ENCODE peak calls at places on chromosomes 16 and 17, in five cellular contexts. K, Z, A, E and R are unnamed samples.

GRCh38 chr17:56172517-56172982 is 19.3 kb downstream of the ANKFN1 start:
- DNase-seq in A (no peak), Z (no peak), E (no peak), K (no peak), R (no peak)

GRCh38 chr17:29726721-29727252 is 104.1 kb upstream of the CORO6 start:
- DNase-seq in Z (peak), A (peak), E (peak), K (no peak), R (no peak)

GRCh38 chr17:72560303-72561247 is 439.8 kb downstream of the SOX9 start:
- DNase-seq in Z (peak), K (peak), A (peak), E (peak), R (peak)

GRCh38 chr17:18026408-18026776 is 12.6 kb downstream of the ATPAF2 start:
- DNase-seq in K (no peak), E (no peak), A (peak), Z (peak), R (no peak)

GRCh38 chr17:11205656-11206055 is 35.4 kb upstream of the SHISA6 start:
- DNase-seq in A (no peak), K (no peak), Z (no peak), E (no peak), R (no peak)

GRCh38 chr17:83089322-83090156 is 10.1 kb downstream of the METRNL start:
- DNase-seq in E (no peak), A (no peak), Z (no peak), K (no peak), R (no peak)

GRCh38 chr16:30025574-30025973 is 2.6 kb downstream of the C16orf92 start:
- DNase-seq in E (no peak), Z (no peak), A (no peak), K (no peak), R (no peak)

GRCh38 chr16:83701494-83701893 is 106.3 kb upstream of the HSBP1 start:
- DNase-seq in E (peak), A (no peak), K (peak), Z (peak), R (peak)

GRCh38 chr17:35289222-35289621 is 46.4 kb downstream of the SLFN5 start:
- DNase-seq in E (no peak), A (no peak), Z (no peak), K (no peak), R (peak)

GRCh38 chr17:82981141-82981540 is 98.3 kb upstream of the METRNL start:
- DNase-seq in K (no peak), A (peak), Z (no peak), E (no peak), R (no peak)

GRCh38 chr17:73748521-73748920 is 104.3 kb upstream of the SDK2 start:
- DNase-seq in Z (no peak), A (no peak), K (no peak), E (no peak), R (no peak)

GRCh38 chr17:56373981-56374380 is 219.5 kb upstream of the NOG start:
- DNase-seq in Z (no peak), K (no peak), E (no peak), A (no peak), R (no peak)

GRCh38 chr16:50841081-50841886 is 99.4 kb downstream of the CYLD start:
- DNase-seq in A (no peak), K (no peak), Z (no peak), E (no peak), R (no peak)

GRCh38 chr17:56319531-56319930 is 166.3 kb downstream of the ANKFN1 start:
- DNase-seq in A (peak), K (peak), Z (peak), E (peak), R (peak)

GRCh38 chr16:67668495-67669157 is 2.0 kb downstream of the C16orf86 start:
- DNase-seq in K (no peak), E (peak), Z (no peak), A (no peak), R (no peak)

GRCh38 chr17:45036696-45037095 is 14.7 kb downstream of the DCAKD start:
- DNase-seq in K (no peak), E (no peak), Z (no peak), A (no peak), R (no peak)

GRCh38 chr16:84829168-84829965 is 9.6 kb downstream of the CRISPLD2 start:
- DNase-seq in Z (peak), K (no peak), E (no peak), A (no peak), R (no peak)

GRCh38 chr16:76444823-76445222 is 167.6 kb downstream of the CNTNAP4 start:
- DNase-seq in E (no peak), Z (no peak), A (no peak), K (no peak), R (no peak)

GRCh38 chr16:66169817-66170216 is 196.7 kb upstream of the CDH5 start:
- DNase-seq in Z (no peak), A (no peak), K (peak), E (no peak), R (no peak)

GRCh38 chr16:30541502-30542329 is 7.1 kb upstream of the ZNF747 start:
- DNase-seq in A (no peak), K (peak), Z (peak), E (no peak), R (no peak)

GRCh38 chr17:38636054-38636453 is 30.3 kb upstream of the SRCIN1 start:
- DNase-seq in Z (no peak), E (no peak), K (no peak), A (no peak), R (no peak)

GRCh38 chr16:87855852-87856715 is 13.2 kb downstream of the SLC7A5 start:
- DNase-seq in A (peak), K (peak), E (peak), Z (peak), R (no peak)

GRCh38 chr16:4811773-4812172 is 9.3 kb upstream of the ROGDI start:
- DNase-seq in E (no peak), A (no peak), Z (no peak), K (no peak), R (no peak)

GRCh38 chr16:5944971-5945370 is 847.4 kb upstream of the EEF2KMT start:
- DNase-seq in K (no peak), E (no peak), A (peak), Z (no peak), R (no peak)

GRCh38 chr17:34252138-34252889 is 2.8 kb upstream of the CCL2 start:
- DNase-seq in E (peak), K (no peak), Z (peak), A (peak), R (no peak)

GRCh38 chr16:49640606-49641005 is 215.3 kb downstream of the ZNF423 start:
- DNase-seq in E (no peak), K (no peak), A (peak), Z (no peak), R (no peak)

GRCh38 chr17:76137351-76138233 is 3.5 kb downstream of the FOXJ1 start:
- DNase-seq in Z (no peak), A (peak), E (no peak), K (no peak), R (no peak)

GRCh38 chr17:48612456-48612853 is 1.6 kb upstream of the HOXB7 start:
- DNase-seq in E (peak), A (no peak), K (no peak), Z (peak), R (no peak)

GRCh38 chr17:69246726-69247375 is 18.2 kb upstream of the ABCA10 start:
- DNase-seq in Z (peak), K (peak), E (peak), A (peak), R (peak)

GRCh38 chr16:86854895-86855294 is 276.5 kb downstream of the FOXL1 start:
- DNase-seq in Z (peak), K (no peak), E (no peak), A (no peak), R (no peak)

GRCh38 chr17:61294777-61295176 is 104.9 kb upstream of the TBX2 start:
- DNase-seq in E (no peak), K (no peak), A (no peak), Z (peak), R (no peak)

GRCh38 chr17:56977673-56978395 is at the start of gene SCPEP1:
- DNase-seq in K (peak), E (peak), Z (peak), A (peak), R (peak)

GRCh38 chr17:57104461-57105175 is 19.6 kb downstream of the AKAP1 start:
- DNase-seq in A (no peak), E (no peak), K (no peak), Z (peak), R (no peak)

GRCh38 chr16:89006036-89006752 is 29.2 kb upstream of the CBFA2T3 start:
- DNase-seq in E (no peak), A (peak), K (no peak), Z (no peak), R (no peak)

GRCh38 chr17:54992797-54993639 is 24.5 kb downstream of the STXBP4 start:
- DNase-seq in E (peak), Z (peak), A (peak), K (peak), R (peak)

DNA sequence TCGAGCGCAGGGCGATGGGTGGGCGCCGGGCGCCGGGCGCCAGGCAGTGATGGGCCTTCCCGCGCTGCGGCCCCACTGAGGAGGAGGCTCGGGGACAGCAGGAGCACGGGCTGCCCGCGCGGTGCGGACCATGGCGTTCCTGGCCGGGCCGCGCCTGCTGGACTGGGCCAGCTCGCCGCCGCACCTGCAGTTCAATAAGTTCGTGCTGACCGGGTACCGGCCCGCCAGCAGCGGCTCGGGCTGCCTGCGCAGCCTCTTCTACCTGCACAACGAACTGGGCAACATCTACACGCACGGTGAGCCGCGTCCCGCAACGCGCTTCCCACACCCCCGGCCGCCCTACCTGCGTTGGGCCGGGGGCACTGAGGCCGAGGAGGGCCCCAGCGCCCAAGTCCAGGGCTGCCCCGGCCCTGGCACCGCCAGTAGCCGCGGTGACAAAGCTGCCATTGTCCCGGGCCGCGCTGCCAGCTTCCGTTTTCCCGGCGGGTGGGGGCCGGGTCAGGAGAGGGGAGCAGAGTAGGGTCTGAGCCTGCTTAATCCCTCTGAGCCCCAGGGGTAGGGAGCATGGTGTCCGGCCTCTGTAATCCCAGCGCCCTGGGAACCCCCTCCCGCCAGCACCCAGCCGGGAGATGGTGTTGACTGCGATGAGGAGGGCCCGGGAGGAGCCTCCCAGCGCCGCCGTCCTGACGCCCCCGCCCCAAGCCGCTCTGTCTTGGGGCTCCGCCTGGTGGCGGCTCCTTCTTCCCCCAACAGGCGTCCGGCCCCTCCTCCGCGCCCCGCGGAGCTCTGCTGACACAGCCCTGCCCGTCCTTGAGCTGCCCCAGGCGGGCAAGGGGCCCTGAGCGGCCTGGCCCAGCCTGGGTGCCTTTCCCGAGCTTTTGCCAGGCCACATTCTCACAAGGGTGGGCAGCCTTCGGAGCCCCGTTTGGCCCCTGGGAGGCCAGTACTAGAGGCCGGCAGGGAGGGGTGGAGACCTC is 685 bp downstream of the PAQR4 start:
- DNase-seq in A (peak), Z (peak), E (peak), K (peak), R (peak)
- H2AFZ ChIP-seq in A (peak), Z (peak), E (peak), K (no peak), R (peak)

GRCh38 chr17:78323821-78324390 is 36.0 kb downstream of the SOCS3 start:
- DNase-seq in A (peak), E (no peak), K (no peak), Z (no peak), R (no peak)
- H3K4me2 ChIP-seq in A (peak), E (no peak), K (no peak), Z (peak), R (no peak)

GRCh38 chr17:78412403-78412802 is 34.0 kb downstream of the PGS1 start:
- DNase-seq in Z (peak), A (peak), K (no peak), E (no peak), R (no peak)
- TF ChIP-seq CTCF in Z (peak), A (peak), K (peak), E (peak), R (peak)

GRCh38 chr17:74922694-74923537 is at the start of gene USH1G:
- DNase-seq in Z (no peak), A (peak), E (no peak), K (no peak), R (no peak)
- H2AFZ ChIP-seq in Z (peak), A (peak), E (no peak), K (no peak), R (peak)

DNA sequence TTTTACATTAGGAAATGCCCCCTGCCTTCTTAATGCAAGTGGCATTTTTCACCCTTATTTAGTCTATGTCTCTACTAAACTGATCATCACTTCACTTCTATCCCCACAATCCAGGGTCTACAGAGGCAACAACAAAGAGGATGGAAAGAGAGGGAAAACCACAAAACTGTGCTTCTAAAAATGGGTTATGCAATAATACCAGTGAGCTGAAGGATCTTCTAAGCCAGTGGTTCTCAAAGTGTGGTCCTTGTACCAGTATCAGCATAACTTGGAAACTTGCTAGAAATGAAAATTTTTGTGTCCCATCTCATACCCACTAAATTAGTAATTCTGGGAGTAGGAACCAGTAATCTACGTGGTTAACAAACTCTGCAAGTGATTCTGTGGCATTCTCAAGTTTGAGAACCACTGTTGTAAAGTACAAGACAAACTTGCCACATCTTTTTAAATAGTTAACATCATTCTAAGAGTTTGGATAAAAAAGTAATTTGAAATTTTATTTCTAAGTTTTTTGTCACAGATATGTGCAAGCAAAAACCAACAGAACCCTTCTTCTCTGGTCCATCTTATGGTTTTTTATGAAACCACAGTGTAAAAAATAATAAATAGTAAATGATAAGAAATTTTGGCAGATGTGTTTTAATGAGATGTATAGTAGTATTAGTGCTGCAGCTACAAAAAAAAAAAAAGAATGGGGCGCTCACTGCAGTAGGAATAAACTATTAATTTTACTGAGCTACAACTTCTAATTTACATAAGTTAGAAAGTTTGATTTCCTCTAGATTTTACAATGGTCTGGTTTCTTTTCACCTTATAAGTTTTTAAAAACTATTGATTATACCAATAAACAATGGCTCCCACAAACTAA is 16.2 kb downstream of the CDC27 start:
- DNase-seq in Z (no peak), A (no peak), K (no peak), E (no peak), R (no peak)
- H3K4me2 ChIP-seq in Z (no peak), A (no peak), K (no peak), E (no peak), R (no peak)

GRCh38 chr16:23293016-23293415 is 9.1 kb upstream of the SCNN1B start:
- DNase-seq in E (no peak), K (no peak), A (no peak), Z (no peak), R (no peak)

GRCh38 chr16:23301251-23302044 is 654 bp upstream of the SCNN1B start:
- DNase-seq in Z (no peak), A (no peak), E (no peak), K (no peak), R (no peak)

GRCh38 chr16:23298290-23298689 is 3.8 kb upstream of the SCNN1B start:
- DNase-seq in K (no peak), E (no peak), A (no peak), Z (no peak), R (no peak)

GRCh38 chr16:23294260-23294659 is 7.8 kb upstream of the SCNN1B start:
- DNase-seq in A (no peak), K (peak), Z (no peak), E (no peak), R (no peak)

DNA sequence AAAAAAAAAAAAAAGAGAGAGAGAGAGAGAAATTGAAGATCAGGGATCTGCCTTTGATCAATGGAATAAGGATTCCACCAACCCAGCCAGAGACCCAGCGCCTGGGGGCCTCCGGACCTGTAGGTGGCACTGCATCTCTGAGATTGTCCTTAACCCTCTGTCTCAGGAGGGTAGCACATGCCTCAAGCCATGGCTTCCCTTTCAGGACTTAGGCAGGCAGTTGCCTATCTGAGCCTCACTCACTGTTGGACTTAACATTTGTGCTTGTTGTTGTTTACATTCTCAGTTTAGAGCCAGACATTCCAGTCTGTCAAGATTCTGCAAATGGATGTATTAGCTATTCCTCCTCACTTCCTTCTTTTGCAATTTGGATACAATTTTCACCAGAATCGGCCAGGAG is 5.1 kb upstream of the SCNN1B start:
- DNase-seq in E (peak), A (peak), Z (no peak), K (peak), R (peak)
- TF ChIP-seq CTCF in E (peak), A (peak), Z (no peak), K (peak), R (peak)

GRCh38 chr17:6713130-6713917 is at the start of gene SLC13A5:
- DNase-seq in K (peak), A (peak), E (no peak), Z (no peak), R (no peak)
- H2AFZ ChIP-seq in K (no peak), A (peak), E (no peak), Z (peak), R (no peak)

GRCh38 chr17:42340691-42341127 is 47.5 kb downstream of the STAT3 start:
- DNase-seq in E (no peak), A (no peak), K (no peak), Z (no peak), R (peak)

GRCh38 chr17:42341568-42341967 is 46.7 kb downstream of the STAT3 start:
- DNase-seq in A (no peak), E (no peak), K (no peak), Z (no peak), R (no peak)

GRCh38 chr17:42339221-42339620 is 49.0 kb downstream of the STAT3 start:
- DNase-seq in Z (no peak), K (no peak), A (no peak), E (no peak), R (no peak)

GRCh38 chr17:42345396-42346078 is 42.7 kb downstream of the STAT3 start:
- DNase-seq in E (no peak), K (no peak), A (no peak), Z (no peak), R (no peak)

DNA sequence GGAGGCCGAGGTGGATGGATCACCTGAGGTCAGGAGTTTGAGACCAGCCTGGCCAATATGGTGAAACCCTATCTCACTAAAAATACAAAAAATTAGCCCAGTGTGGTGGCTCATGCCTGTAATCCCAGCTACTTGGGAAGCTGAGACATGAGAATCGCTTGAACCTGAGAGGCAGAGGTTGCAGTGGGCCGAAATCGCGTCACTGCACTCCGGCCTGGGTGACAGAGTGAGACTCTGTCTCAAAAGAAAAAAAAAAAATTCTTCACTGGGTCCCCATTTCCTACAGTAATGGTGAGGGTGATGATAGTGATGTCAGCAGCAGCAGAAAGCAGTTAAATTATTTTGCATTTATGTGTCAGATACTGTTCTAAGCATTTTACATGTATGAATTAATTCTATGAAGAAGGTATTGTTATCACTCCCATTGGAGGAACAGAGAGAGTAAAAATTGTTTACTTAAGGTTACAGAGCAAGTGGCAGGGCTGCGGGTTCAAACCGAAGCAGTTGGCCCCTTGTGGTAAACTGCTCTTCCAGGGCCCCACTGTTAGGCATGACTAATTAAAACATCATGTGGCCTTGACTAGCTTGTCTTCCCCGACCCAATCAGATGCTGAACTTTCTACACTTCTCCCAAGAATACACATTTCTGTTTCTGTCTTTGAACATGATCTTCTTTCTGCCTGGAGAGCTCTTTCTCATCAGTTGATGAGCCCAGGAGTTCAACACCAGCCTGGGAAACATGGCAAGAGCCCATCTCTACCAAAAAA is 45.8 kb downstream of the STAT3 start:
- DNase-seq in Z (peak), E (no peak), K (no peak), A (no peak), R (no peak)
- H3K4me2 ChIP-seq in Z (no peak), E (no peak), K (no peak), A (no peak), R (no peak)